ENCODE peak calls at places on chromosomes 7 and 10, in six cellular contexts. B, U, G, D, O and F are unnamed samples.
A peak's percentile ranks its signal among the peaks of the same experiment; 100 is the strongest.

GRCh38 chr10:49837096-49837495 is 75.0 kb upstream of the OGDHL start:
- DNase-seq in B (peak; percentile 57), U (no peak), G (no peak), D (no peak), O (peak; percentile 20), F (no peak)

GRCh38 chr10:96902762-96903358 is 70.8 kb downstream of the LCOR start:
- DNase-seq in B (no peak), U (no peak), G (no peak), D (no peak), O (no peak), F (no peak)

GRCh38 chr7:54888067-54888735 is 129.2 kb upstream of the SEC61G start:
- DNase-seq in B (no peak), U (peak; percentile 64), G (no peak), D (no peak), O (no peak), F (no peak)

GRCh38 chr10:112002191-112002590 is 181.4 kb downstream of the GPAM start:
- DNase-seq in B (no peak), U (no peak), G (no peak), D (no peak), O (no peak), F (no peak)

GRCh38 chr7:28296571-28297483 is 115.5 kb upstream of the CREB5 start:
- DNase-seq in B (peak; percentile 57), U (no peak), G (no peak), D (no peak), O (peak; percentile 47), F (peak; percentile 72)

GRCh38 chr7:156163747-156164146 is 351.5 kb upstream of the SHH start:
- DNase-seq in B (no peak), U (no peak), G (no peak), D (no peak), O (no peak), F (no peak)

GRCh38 chr10:44195120-44196007 is 189.5 kb downstream of the CXCL12 start:
- DNase-seq in B (peak; percentile 65), U (no peak), G (no peak), D (no peak), O (peak; percentile 96), F (no peak)

GRCh38 chr10:5944389-5945202 is 32.7 kb downstream of the IL15RA start:
- DNase-seq in B (peak; percentile 83), U (peak; percentile 68), G (no peak), D (no peak), O (peak; percentile 99), F (no peak)

GRCh38 chr10:119807960-119808697 is 64.5 kb downstream of the MCMBP start:
- DNase-seq in B (no peak), U (no peak), G (no peak), D (no peak), O (peak; percentile 86), F (peak; percentile 12)

GRCh38 chr7:132576723-132577089 is 436 bp upstream of the PLXNA4 start:
- DNase-seq in B (peak; percentile 23), U (no peak), G (no peak), D (peak; percentile 19), O (no peak), F (no peak)

DNA sequence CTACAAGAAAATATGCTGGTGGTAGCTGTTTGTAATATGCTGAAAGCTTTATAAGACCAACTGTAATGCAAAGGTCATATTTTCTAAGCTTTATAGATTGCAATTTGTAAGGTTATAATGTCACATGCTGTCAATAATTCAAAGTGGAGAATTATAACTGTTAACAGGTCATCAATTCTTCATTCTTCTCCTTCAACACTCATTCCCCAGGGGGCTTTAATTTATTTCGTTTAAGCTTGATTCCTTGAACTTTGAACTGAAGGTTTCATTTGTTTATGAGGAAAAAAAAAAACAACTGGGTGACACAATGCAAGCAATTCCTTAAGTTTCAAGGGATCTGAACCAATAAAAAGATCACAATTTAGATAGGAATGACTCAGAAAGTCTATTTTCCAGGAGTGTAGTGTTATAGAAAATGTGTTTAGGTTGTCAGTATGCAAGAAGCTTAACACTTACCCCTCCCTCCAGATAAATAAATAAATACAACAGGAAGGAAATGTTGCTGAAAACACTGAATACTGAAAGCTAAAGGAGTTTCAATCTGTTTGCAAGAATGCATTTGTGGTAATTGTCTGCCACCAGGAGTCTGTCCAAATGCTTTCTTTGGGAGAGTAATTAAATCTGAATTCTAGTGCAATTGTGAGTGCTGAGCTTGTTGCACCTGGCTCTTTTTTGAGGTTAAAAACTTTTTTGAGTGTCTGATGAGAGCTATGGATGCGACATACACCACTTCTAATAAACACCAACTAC is 183.6 kb downstream of the SORCS1 start:
- DNase-seq in B (no peak), U (no peak), G (peak; percentile 20), D (no peak), O (no peak), F (no peak)
- TF ChIP-seq CTCF in B (no peak), U (no peak), G (peak; percentile 40), D (peak; percentile 24), O (no peak), F (no peak)

DNA sequence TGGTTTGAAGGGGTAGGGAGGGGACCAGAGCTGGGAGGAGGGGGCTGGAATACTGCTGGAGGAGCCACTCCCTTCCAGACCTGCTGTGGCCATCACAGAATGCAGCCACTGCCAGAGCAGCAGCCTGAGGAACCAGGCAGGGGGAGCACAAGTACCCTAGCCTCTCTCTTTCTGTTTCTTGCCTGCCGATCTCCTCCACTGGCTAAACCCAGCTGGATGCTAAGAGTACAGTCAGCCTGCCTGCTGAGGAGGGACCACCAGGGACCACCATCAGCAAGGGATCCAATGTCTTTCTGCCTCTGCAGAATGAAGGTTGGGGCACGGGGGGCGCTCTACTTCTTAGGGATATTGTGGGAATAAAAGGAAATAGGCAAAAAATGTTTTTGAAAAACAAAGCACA is 4.7 kb downstream of the BLVRA start:
- DNase-seq in B (no peak), U (no peak), G (no peak), D (no peak), O (no peak), F (no peak)
- TF ChIP-seq CTCF in B (no peak), U (no peak), G (no peak), D (no peak), O (no peak), F (no peak)

GRCh38 chr10:28300027-28300426 is 2.8 kb downstream of the MPP7 start:
- DNase-seq in B (no peak), U (no peak), G (no peak), D (no peak), O (no peak), F (peak; percentile 58)
- TF ChIP-seq CTCF in B (no peak), U (no peak), G (no peak), D (no peak), O (peak; percentile 30), F (peak; percentile 42)

GRCh38 chr10:130352291-130352645 is 216.1 kb downstream of the GLRX3 start:
- DNase-seq in B (no peak), U (no peak), G (no peak), D (no peak), O (no peak), F (no peak)
- TF ChIP-seq CTCF in B (no peak), U (no peak), G (no peak), D (no peak), O (no peak), F (no peak)

GRCh38 chr7:24715661-24716479 is 41.4 kb downstream of the GSDME start:
- DNase-seq in B (peak; percentile 59), U (peak; percentile 46), G (peak; percentile 69), D (peak; percentile 74), O (peak; percentile 43), F (peak; percentile 28)
- TF ChIP-seq CTCF in B (peak; percentile 47), U (peak; percentile 62), G (peak; percentile 55), D (peak; percentile 58), O (peak; percentile 64), F (peak; percentile 41)

GRCh38 chr7:49486974-49487919 is 286.2 kb upstream of the VWC2 start:
- DNase-seq in B (peak; percentile 26), U (no peak), G (no peak), D (no peak), O (no peak), F (no peak)

GRCh38 chr7:49479936-49480544 is 293.4 kb upstream of the VWC2 start:
- DNase-seq in B (no peak), U (no peak), G (no peak), D (no peak), O (no peak), F (no peak)

GRCh38 chr7:49488573-49488972 is 284.9 kb upstream of the VWC2 start:
- DNase-seq in B (no peak), U (no peak), G (no peak), D (no peak), O (no peak), F (no peak)

GRCh38 chr7:49479421-49479820 is 294.0 kb upstream of the VWC2 start:
- DNase-seq in B (no peak), U (no peak), G (no peak), D (no peak), O (no peak), F (no peak)

DNA sequence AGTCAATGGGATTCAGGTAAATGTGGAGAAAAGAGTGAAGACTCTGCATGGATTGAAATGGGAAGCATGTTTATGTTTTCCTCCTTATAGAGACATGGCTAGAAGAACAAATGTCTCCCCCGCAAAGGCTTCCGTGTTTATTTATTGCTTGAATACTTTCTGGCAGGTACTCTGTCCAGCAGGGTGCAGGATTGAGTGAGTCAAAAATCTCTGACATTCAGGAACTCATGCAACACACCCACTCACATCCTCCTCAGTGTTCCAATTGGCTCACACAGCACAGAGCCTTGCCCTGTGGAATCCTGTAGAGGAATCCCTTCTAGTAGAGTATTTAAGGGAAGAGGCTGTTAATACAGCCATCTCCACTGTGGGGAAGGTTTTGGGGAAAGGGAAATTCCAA is 290.3 kb upstream of the VWC2 start:
- DNase-seq in B (no peak), U (no peak), G (no peak), D (peak; percentile 8), O (no peak), F (peak; percentile 3)
- TF ChIP-seq CTCF in B (no peak), U (no peak), G (peak; percentile 38), D (peak; percentile 47), O (no peak), F (no peak)

GRCh38 chr10:35336921-35337741 is 822 bp downstream of the CCNY start:
- DNase-seq in B (peak; percentile 55), U (peak; percentile 34), G (peak; percentile 55), D (peak; percentile 61), O (no peak), F (peak; percentile 53)
- TF ChIP-seq CTCF in B (no peak), U (no peak), G (no peak), D (no peak), O (no peak), F (no peak)

DNA sequence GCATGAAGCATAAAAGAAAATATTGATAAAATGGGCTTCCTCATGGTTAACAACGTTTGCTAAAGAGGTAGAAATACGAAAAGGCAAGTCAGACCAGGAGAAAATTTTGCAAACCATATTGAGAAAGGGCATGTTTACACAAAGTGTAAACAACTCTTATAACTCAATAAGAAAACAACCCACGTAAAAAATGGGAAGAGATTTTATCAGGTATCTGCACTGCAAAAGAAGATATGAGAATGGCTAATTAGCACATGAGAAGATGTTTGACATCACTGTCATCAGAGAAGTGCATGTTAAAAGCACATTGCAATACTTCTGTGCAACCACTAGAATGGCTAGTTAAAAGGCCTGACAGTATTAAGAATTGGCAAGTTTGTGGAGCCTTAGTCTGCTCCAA is 99.5 kb downstream of the VPS50 start:
- DNase-seq in B (no peak), U (no peak), G (no peak), D (no peak), O (no peak), F (no peak)
- TF ChIP-seq CTCF in B (no peak), U (no peak), G (no peak), D (no peak), O (no peak), F (no peak)